ENCODE peak calls at places on chromosomes 1 and 21, in five cellular contexts. M, S, E, T and G are unnamed samples.

GRCh38 chr21:31731112-31731801 is 661 bp downstream of the SCAF4 start:
- DNase-seq in T (no peak), S (peak; percentile 41), E (peak; percentile 59), M (peak; percentile 38), G (no peak)

GRCh38 chr21:46661211-46661625 is 25.7 kb downstream of the PRMT2 start:
- DNase-seq in T (peak; percentile 50), S (no peak), M (peak; percentile 66), E (peak; percentile 84), G (no peak)

GRCh38 chr1:5643360-5644090 is 348.7 kb downstream of the NPHP4 start:
- DNase-seq in M (no peak), E (no peak), T (no peak), S (no peak), G (no peak)

GRCh38 chr1:53549781-53550180 is 90.6 kb downstream of the DMRTB1 start:
- DNase-seq in E (no peak), M (no peak), T (no peak), S (no peak), G (no peak)

GRCh38 chr1:33306061-33306460 is 14.8 kb downstream of the A3GALT2 start:
- DNase-seq in T (no peak), E (no peak), M (no peak), S (no peak), G (no peak)

GRCh38 chr1:165883056-165883455 is 55.6 kb downstream of the UCK2 start:
- DNase-seq in E (no peak), S (no peak), T (no peak), M (no peak), G (no peak)

GRCh38 chr1:115702993-115703392 is 61.2 kb downstream of the VANGL1 start:
- DNase-seq in M (no peak), E (no peak), T (no peak), S (no peak), G (no peak)

GRCh38 chr1:111516008-111516535 is 12.6 kb upstream of the ADORA3 start:
- DNase-seq in E (peak; percentile 62), S (no peak), M (no peak), T (no peak), G (peak; percentile 50)

GRCh38 chr1:43440358-43440757 is 13.4 kb downstream of the HYI start:
- DNase-seq in M (no peak), T (no peak), E (no peak), S (no peak), G (no peak)